ENCODE peak calls at places on chromosomes 3 and 15, in six cellular contexts. A, J, E, L, P and Z are unnamed samples.

GRCh38 chr3:183158552-183159006 is 4.0 kb downstream of the LAMP3 start:
- DNase-seq in A (no peak), J (no peak), E (no peak), L (no peak), P (no peak), Z (no peak)

GRCh38 chr3:154214320-154214719 is 93.1 kb downstream of the ARHGEF26 start:
- DNase-seq in A (no peak), J (no peak), E (no peak), L (no peak), P (no peak), Z (no peak)

GRCh38 chr3:107884719-107885460 is 205.9 kb downstream of the CD47 start:
- DNase-seq in A (no peak), J (no peak), E (peak; percentile 6), L (no peak), P (no peak), Z (no peak)

GRCh38 chr15:82178061-82178460 is 84.5 kb downstream of the EFL1 start:
- DNase-seq in A (no peak), J (no peak), E (no peak), L (no peak), P (no peak), Z (peak; percentile 49)

GRCh38 chr15:89898628-89899302 is 5.0 kb upstream of the AP3S2 start:
- DNase-seq in A (peak; percentile 61), J (no peak), E (peak; percentile 55), L (peak; percentile 30), P (no peak), Z (no peak)

GRCh38 chr3:71591106-71591505 is 7.6 kb upstream of the FOXP1 start:
- DNase-seq in A (no peak), J (no peak), E (no peak), L (no peak), P (no peak), Z (no peak)

GRCh38 chr15:94229591-94230365 is 1.6 kb upstream of the MCTP2 start:
- DNase-seq in A (peak; percentile 80), J (no peak), E (no peak), L (no peak), P (no peak), Z (peak; percentile 48)

GRCh38 chr3:183455064-183455463 is 26.6 kb upstream of the MCF2L2 start:
- DNase-seq in A (no peak), J (no peak), E (peak; percentile 92), L (no peak), P (no peak), Z (peak; percentile 40)

GRCh38 chr15:61037031-61037430 is 192.1 kb downstream of the RORA start:
- DNase-seq in A (no peak), J (no peak), E (no peak), L (no peak), P (no peak), Z (no peak)

GRCh38 chr15:39030291-39031070 is 465.9 kb upstream of the RASGRP1 start:
- DNase-seq in A (no peak), J (no peak), E (peak; percentile 43), L (no peak), P (no peak), Z (no peak)

GRCh38 chr15:63372018-63372705 is 9.5 kb downstream of the CA12 start:
- DNase-seq in A (no peak), J (no peak), E (no peak), L (peak; percentile 74), P (peak; percentile 90), Z (peak; percentile 91)

GRCh38 chr15:63373330-63373729 is 8.3 kb downstream of the CA12 start:
- DNase-seq in A (no peak), J (no peak), E (no peak), L (no peak), P (no peak), Z (no peak)

GRCh38 chr15:63371297-63371918 is 10.2 kb downstream of the CA12 start:
- DNase-seq in A (no peak), J (no peak), E (no peak), L (peak; percentile 20), P (no peak), Z (peak; percentile 66)

GRCh38 chr15:63373866-63374548 is 7.6 kb downstream of the CA12 start:
- DNase-seq in A (no peak), J (no peak), E (no peak), L (no peak), P (no peak), Z (no peak)

DNA sequence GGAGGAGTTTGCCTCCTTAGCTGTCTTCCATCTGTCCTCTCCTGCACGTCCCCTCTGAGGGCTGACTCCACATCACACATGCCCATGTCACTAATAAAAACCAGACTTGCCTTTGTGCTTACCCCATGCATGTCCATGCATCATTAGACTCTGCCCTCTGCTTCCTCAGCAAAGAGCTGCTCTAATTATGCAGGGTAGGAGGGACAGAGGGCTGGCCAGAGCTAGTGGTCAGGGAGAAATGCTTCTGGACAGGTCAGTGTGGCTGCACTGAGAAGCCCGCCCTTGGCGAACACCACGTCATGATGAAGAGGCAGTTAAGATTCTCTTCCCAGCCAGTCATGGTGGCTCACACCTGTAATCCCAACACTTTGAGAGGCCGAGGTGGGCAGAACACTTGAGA is 8.9 kb downstream of the CA12 start:
- DNase-seq in A (no peak), J (no peak), E (no peak), L (no peak), P (no peak), Z (no peak)
- H3K27ac ChIP-seq in A (no peak overlapping the region), J (no peak overlapping the region), E (no peak overlapping the region), L (no peak overlapping the region), P (peak overlapping the region; percentile 53), Z (peak overlapping the region; percentile 77)

GRCh38 chr15:67556964-67557570 is 14.6 kb downstream of the MAP2K5 start:
- DNase-seq in A (no peak), J (no peak), E (no peak), L (no peak), P (no peak), Z (no peak)
- H3K27ac ChIP-seq in A (no peak overlapping the region), J (no peak overlapping the region), E (no peak overlapping the region), L (no peak overlapping the region), P (no peak overlapping the region), Z (no peak overlapping the region)

DNA sequence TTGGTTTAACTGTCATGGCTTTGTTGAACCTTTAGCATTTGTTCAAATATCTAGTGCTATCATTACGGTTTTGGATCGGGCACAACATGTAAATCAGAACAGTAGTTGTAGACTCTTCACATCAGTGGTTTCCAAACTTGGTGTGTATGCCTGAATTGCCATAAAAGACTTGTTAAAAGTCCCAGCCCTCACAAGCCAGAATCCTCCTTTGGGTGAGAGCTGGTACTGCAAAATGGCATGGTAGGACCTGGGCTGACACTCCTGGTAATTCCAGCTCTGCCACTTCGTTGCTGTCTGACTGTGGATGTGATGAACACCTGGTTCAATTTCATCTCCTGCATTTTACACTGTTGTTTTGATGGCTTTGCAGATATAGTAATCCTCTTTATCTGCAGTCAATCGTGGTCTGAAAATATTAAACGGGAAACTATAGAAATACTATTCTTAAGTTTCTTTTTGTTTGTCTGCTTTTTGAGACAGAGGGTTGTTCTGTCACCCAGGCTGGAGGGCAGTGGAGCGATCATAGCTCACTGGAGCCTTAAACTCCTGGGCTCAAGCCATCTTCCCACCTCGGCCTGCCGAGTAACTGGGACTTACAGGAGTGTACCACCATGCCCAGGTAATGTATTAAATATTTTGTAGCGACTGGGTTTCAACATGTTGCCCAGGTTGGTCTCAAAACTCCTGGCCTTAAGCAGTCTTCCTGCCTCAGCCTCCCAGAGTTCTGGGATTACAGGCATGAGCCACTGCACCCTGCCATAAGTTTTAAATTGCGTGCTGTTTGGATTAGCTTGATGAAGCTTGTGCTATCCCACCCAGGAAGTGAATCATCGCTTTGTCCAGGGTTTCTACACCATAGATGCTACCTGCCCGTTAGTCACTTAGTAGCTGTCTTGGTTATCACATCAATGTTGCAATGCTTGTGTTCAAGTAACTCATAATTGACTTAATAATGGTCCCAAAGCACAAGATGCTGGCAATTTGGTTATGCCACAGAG is 61.6 kb downstream of the RAB7A start:
- DNase-seq in A (peak; percentile 77), J (no peak), E (peak; percentile 24), L (no peak), P (no peak), Z (peak; percentile 89)
- H3K27ac ChIP-seq in A (peak overlapping the region; percentile 48), J (peak overlapping the region; percentile 10), E (no peak overlapping the region), L (peak overlapping the region; percentile 84), P (no peak overlapping the region), Z (peak overlapping the region; percentile 97)

GRCh38 chr15:97866994-97867393 is 93.5 kb upstream of the ARRDC4 start:
- DNase-seq in A (no peak), J (no peak), E (peak; percentile 9), L (no peak), P (no peak), Z (no peak)
- H3K27ac ChIP-seq in A (no peak overlapping the region), J (no peak overlapping the region), E (no peak overlapping the region), L (no peak overlapping the region), P (no peak overlapping the region), Z (no peak overlapping the region)